ENCODE peak calls at places on chromosomes 7 and 10, in four cellular contexts. F is heart left ventricle; T is GM12865; G is CD8-positive, alpha-beta T cell. N is an unnamed sample.

GRCh38 chr7:45191361-45191760 is 33.8 kb downstream of the RAMP3 start:
- DNase-seq in F (no peak), T (no peak), G (no peak), N (no peak)

GRCh38 chr10:34580643-34581042 is 234.5 kb downstream of the PARD3 start:
- DNase-seq in F (no peak), T (no peak), G (no peak), N (peak)

GRCh38 chr10:31607481-31607880 is 288.5 kb downstream of the ZEB1 start:
- DNase-seq in F (no peak), T (no peak), G (no peak), N (no peak)

GRCh38 chr10:94074462-94074861 is 80.7 kb downstream of the PLCE1 start:
- DNase-seq in F (no peak), T (no peak), G (no peak), N (no peak)

GRCh38 chr10:34858003-34858402 is 42.9 kb upstream of the PARD3 start:
- DNase-seq in F (no peak), T (no peak), G (no peak), N (no peak)

GRCh38 chr10:70966848-70967553 is 78.6 kb upstream of the PCBD1 start:
- DNase-seq in F (no peak), T (no peak), G (no peak), N (no peak)

GRCh38 chr10:49333192-49333591 is 34.2 kb downstream of the C10orf71 start:
- DNase-seq in F (no peak), T (no peak), G (no peak), N (no peak)

GRCh38 chr10:30812018-30812851 is 182.7 kb upstream of the LYZL2 start:
- DNase-seq in F (peak), T (no peak), G (no peak), N (peak)

GRCh38 chr10:114719311-114719710 is 61.2 kb upstream of the ABLIM1 start:
- DNase-seq in F (peak), T (no peak), G (no peak), N (no peak)

GRCh38 chr10:75782463-75783248 is 351.2 kb downstream of the LRMDA start:
- DNase-seq in F (no peak), T (no peak), G (no peak), N (no peak)

GRCh38 chr7:25025218-25025671 is 45.3 kb upstream of the OSBPL3 start:
- DNase-seq in F (no peak), T (no peak), G (no peak), N (peak)

GRCh38 chr7:117322741-117323584 is at the start of gene WNT2:
- DNase-seq in F (no peak), T (peak), G (no peak), N (peak)

GRCh38 chr7:152136623-152137022 is 111.1 kb downstream of the GALNT11 start:
- DNase-seq in F (no peak), T (no peak), G (no peak), N (peak)

GRCh38 chr7:51356849-51357516 is 40.4 kb upstream of the COBL start:
- DNase-seq in F (no peak), T (no peak), G (no peak), N (no peak)

GRCh38 chr10:112524637-112525036 is 77.6 kb downstream of the VTI1A start:
- DNase-seq in F (no peak), T (no peak), G (no peak), N (no peak)

GRCh38 chr10:31353574-31353973 is 34.6 kb downstream of the ZEB1 start:
- DNase-seq in F (no peak), T (peak), G (no peak), N (peak)

GRCh38 chr7:95246935-95247370 is 77.4 kb downstream of the PON1 start:
- DNase-seq in F (peak), T (peak), G (no peak), N (peak)

GRCh38 chr10:58300676-58301075 is 31.7 kb downstream of the CISD1 start:
- DNase-seq in F (no peak), T (no peak), G (no peak), N (no peak)

GRCh38 chr10:131081386-131081785 is 230.1 kb downstream of the TCERG1L start:
- DNase-seq in F (no peak), T (no peak), G (no peak), N (no peak)

GRCh38 chr10:46197050-46197449 is 89.7 kb upstream of the ANTXRL start:
- DNase-seq in F (no peak), T (no peak), G (no peak), N (no peak)

GRCh38 chr7:148914208-148914777 is 30.2 kb upstream of the EZH2 start:
- DNase-seq in F (no peak), T (peak), G (no peak), N (peak)

GRCh38 chr7:115124409-115124939 is 202.6 kb downstream of the MDFIC start:
- DNase-seq in F (peak), T (no peak), G (no peak), N (no peak)

GRCh38 chr7:149883452-149883861 is 9.7 kb downstream of the ATP6V0E2 start:
- DNase-seq in F (peak), T (peak), G (peak), N (peak)

GRCh38 chr10:86226016-86226415 is 140.6 kb downstream of the GRID1 start:
- DNase-seq in F (peak), T (no peak), G (no peak), N (no peak)

GRCh38 chr10:92517034-92517655 is 56.7 kb downstream of the IDE start:
- DNase-seq in F (no peak), T (peak), G (peak), N (peak)

GRCh38 chr7:30694774-30695721 is 12.8 kb upstream of the CRHR2 start:
- DNase-seq in F (no peak), T (no peak), G (no peak), N (no peak)

GRCh38 chr10:129849853-129850252 is 114.2 kb downstream of the EBF3 start:
- DNase-seq in F (no peak), T (no peak), G (no peak), N (no peak)

GRCh38 chr10:70803768-70804423 is 11.9 kb upstream of the SGPL1 start:
- DNase-seq in F (no peak), T (no peak), G (no peak), N (no peak)

GRCh38 chr7:156384706-156385105 is 255.9 kb upstream of the RNF32 start:
- DNase-seq in F (no peak), T (no peak), G (no peak), N (no peak)

GRCh38 chr10:48289652-48290238 is 15.2 kb upstream of the FRMPD2 start:
- DNase-seq in F (peak), T (peak), G (peak), N (peak)

GRCh38 chr10:48439581-48440041 is 133.1 kb downstream of the MAPK8 start:
- DNase-seq in F (no peak), T (no peak), G (no peak), N (peak)

GRCh38 chr10:49620841-49621378 is 7.1 kb downstream of the CHAT start:
- DNase-seq in F (no peak), T (no peak), G (no peak), N (no peak)

GRCh38 chr7:69780377-69780776 is 182.1 kb downstream of the AUTS2 start:
- DNase-seq in F (no peak), T (no peak), G (no peak), N (no peak)

GRCh38 chr10:106285199-106285598 is 879.3 kb downstream of the SORCS1 start:
- DNase-seq in F (no peak), T (no peak), G (no peak), N (no peak)

GRCh38 chr10:100696477-100696901 is 48.9 kb upstream of the PAX2 start:
- DNase-seq in F (no peak), T (peak), G (no peak), N (no peak)

GRCh38 chr7:114825423-114825951 is 96.4 kb upstream of the MDFIC start:
- DNase-seq in F (no peak), T (peak), G (peak), N (no peak)

GRCh38 chr7:98223898-98224700 is 12.9 kb downstream of the BHLHA15 start:
- DNase-seq in F (peak), T (no peak), G (no peak), N (no peak)

DNA sequence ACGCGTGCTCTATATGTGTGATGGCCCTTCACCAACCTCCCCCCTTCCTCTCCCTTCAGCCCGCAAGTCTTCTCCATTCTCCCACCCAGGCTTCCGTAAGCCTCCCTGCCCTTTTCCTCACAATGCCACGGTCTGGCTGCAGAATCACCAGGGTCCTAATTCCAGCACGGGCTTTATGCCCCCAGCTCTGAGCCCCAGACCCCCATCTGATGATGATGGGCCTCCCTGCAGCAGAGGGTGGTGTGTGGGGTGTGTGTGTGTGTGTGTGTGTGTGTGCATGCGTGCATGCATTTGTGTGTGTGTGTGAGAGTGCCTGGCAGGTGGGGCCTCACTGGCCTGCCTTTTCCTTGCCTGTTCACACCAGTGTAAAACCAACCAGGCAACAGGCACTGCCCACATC is 109.9 kb downstream of the OAT start:
- DNase-seq in F (no peak), T (no peak), G (no peak), N (no peak)
- H3K4me3 ChIP-seq in F (no peak), T (no peak), G (no peak), N (no peak)

GRCh38 chr10:14878266-14879054 is at the start of gene SUV39H2:
- DNase-seq in F (peak), T (peak), G (peak), N (peak)
- TF ChIP-seq CTCF in F (no peak), T (no peak), G (no peak), N (no peak)

DNA sequence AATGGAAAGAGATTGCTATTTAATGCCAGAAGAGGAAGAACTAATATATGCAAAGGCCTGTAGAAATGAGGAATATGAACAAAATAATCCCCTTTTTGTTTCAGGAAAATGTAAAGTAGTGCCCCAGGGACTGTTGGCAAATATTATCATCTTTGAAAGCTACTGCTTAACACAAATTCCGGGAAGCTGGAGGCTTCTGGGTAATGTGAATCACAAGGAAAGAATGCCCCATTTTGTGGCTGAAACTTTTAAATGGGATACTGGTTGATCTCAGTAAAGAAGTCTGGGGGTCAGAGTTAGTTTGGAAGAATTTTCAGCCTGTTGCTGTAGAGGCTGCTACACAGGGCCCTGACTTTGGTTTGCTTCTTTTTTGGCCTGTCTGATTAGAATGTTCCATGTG is 141.0 kb downstream of the PTEN start:
- DNase-seq in F (no peak), T (no peak), G (no peak), N (peak)
- H3K4me3 ChIP-seq in F (no peak), T (no peak), G (no peak), N (no peak)

GRCh38 chr10:117755615-117756014 is 213.1 kb downstream of the EMX2 start:
- DNase-seq in F (no peak), T (no peak), G (no peak), N (no peak)
- TF ChIP-seq CTCF in F (no peak), T (no peak), G (no peak), N (no peak)

DNA sequence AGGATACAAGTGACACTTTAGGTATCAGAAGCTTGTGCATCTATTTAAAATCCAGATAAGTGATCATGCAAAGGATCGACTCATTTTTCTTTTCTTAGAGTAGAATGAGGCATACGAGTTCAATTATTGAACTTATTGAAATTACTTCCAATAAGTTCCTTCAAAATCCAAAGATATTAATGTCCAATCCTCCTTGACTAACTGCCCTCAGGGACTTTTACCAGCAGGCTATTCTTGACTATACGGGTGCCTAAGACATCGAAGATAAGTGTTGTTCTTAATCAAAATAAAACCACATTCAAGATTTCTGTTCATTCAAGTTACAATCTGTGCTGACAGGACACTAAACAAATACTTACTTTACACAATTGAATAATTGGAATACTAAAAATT is 74.5 kb upstream of the SP4 start:
- DNase-seq in F (no peak), T (no peak), G (no peak), N (no peak)
- H3K4me3 ChIP-seq in F (no peak), T (peak), G (no peak), N (no peak)

DNA sequence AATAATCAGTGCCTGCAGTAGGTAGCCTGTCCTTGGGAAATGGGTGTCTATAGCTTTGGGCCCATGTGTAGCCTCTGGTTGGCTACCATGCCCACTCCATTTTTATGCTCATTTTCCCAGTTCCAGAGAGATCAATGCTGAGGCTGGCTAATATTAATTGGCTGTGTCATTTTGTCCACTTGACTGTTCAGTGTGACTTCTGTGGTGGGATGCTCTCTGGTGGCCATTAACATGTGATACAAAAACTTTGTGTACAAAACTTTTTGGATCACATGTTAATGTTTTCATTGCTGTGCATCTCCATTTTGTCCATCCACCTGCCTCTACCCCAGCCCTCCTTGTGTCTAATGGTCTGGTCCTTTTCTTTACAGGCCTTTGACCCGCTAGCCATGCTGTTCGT is 22.7 kb downstream of the VIM start:
- DNase-seq in F (no peak), T (peak), G (no peak), N (no peak)
- TF ChIP-seq CTCF in F (no peak), T (no peak), G (no peak), N (no peak)

GRCh38 chr7:20220293-20220755 is 3.1 kb upstream of the MACC1 start:
- DNase-seq in F (no peak), T (peak), G (no peak), N (no peak)
- H3K4me3 ChIP-seq in F (no peak), T (peak), G (no peak), N (no peak)

GRCh38 chr10:102643346-102644065 is 773 bp upstream of the TRIM8 start:
- DNase-seq in F (peak), T (peak), G (no peak), N (peak)

GRCh38 chr10:102645388-102645740 is 1.1 kb downstream of the TRIM8 start:
- DNase-seq in F (peak), T (peak), G (peak), N (no peak)

GRCh38 chr10:102645741-102646609 is 1.7 kb downstream of the TRIM8 start:
- DNase-seq in F (peak), T (peak), G (peak), N (peak)

GRCh38 chr10:102644066-102644645 is at the start of gene TRIM8:
- DNase-seq in F (peak), T (peak), G (peak), N (peak)

GRCh38 chr10:102644646-102645387 is 538 bp downstream of the TRIM8 start:
- DNase-seq in F (peak), T (peak), G (peak), N (peak)
- TF ChIP-seq CTCF in F (peak), T (peak), G (peak), N (peak)